ENCODE peak calls at places on chromosome 5, in nine cellular contexts. One of them, this sample, is unnamed.

GRCh38 chr5:5025774-5026406 is 114.2 kb upstream of the ADAMTS16 start:
- DNase-seq in GDM1: no peak
- DNase-seq in esophagus muscularis mucosa: no peak
- DNase-seq in dorsolateral prefrontal cortex: no peak
- DNase-seq in stimulated activated CD8-positive, alpha-beta memory T cell treated with anti-CD3 and anti-CD28 coated beads, Interleukin-4, amount 100 ng/mL, for 1 hour: no peak
- DNase-seq in T follicular helper cell: no peak
- DNase-seq in NCI-H2029 treated with DMSO at 0.1 percent for 48 hours: peak
- DNase-seq in pancreas: no peak
- DNase-seq in right lobe of liver: no peak
- DNase-seq in this sample: no peak

GRCh38 chr5:140710899-140711552 is 10.8 kb downstream of the ZMAT2 start:
- DNase-seq in GDM1: peak
- DNase-seq in esophagus muscularis mucosa: peak
- DNase-seq in dorsolateral prefrontal cortex: peak
- DNase-seq in stimulated activated CD8-positive, alpha-beta memory T cell treated with anti-CD3 and anti-CD28 coated beads, Interleukin-4, amount 100 ng/mL, for 1 hour: peak
- DNase-seq in T follicular helper cell: peak
- DNase-seq in NCI-H2029 treated with DMSO at 0.1 percent for 48 hours: peak
- DNase-seq in pancreas: peak
- DNase-seq in right lobe of liver: peak
- DNase-seq in this sample: peak

GRCh38 chr5:79536193-79536906 is 22.4 kb upstream of the HOMER1 start:
- DNase-seq in GDM1: no peak
- DNase-seq in esophagus muscularis mucosa: no peak
- DNase-seq in dorsolateral prefrontal cortex: no peak
- DNase-seq in stimulated activated CD8-positive, alpha-beta memory T cell treated with anti-CD3 and anti-CD28 coated beads, Interleukin-4, amount 100 ng/mL, for 1 hour: no peak
- DNase-seq in T follicular helper cell: no peak
- DNase-seq in NCI-H2029 treated with DMSO at 0.1 percent for 48 hours: peak
- DNase-seq in pancreas: no peak
- DNase-seq in right lobe of liver: no peak
- DNase-seq in this sample: no peak

GRCh38 chr5:177490311-177490991 is 7.0 kb downstream of the PDLIM7 start:
- DNase-seq in GDM1: no peak
- DNase-seq in esophagus muscularis mucosa: no peak
- DNase-seq in dorsolateral prefrontal cortex: peak
- DNase-seq in stimulated activated CD8-positive, alpha-beta memory T cell treated with anti-CD3 and anti-CD28 coated beads, Interleukin-4, amount 100 ng/mL, for 1 hour: no peak
- DNase-seq in T follicular helper cell: no peak
- DNase-seq in NCI-H2029 treated with DMSO at 0.1 percent for 48 hours: no peak
- DNase-seq in pancreas: no peak
- DNase-seq in right lobe of liver: no peak
- DNase-seq in this sample: no peak

GRCh38 chr5:175166013-175166412 is 278.0 kb downstream of the DRD1 start:
- DNase-seq in GDM1: no peak
- DNase-seq in esophagus muscularis mucosa: peak
- DNase-seq in dorsolateral prefrontal cortex: no peak
- DNase-seq in stimulated activated CD8-positive, alpha-beta memory T cell treated with anti-CD3 and anti-CD28 coated beads, Interleukin-4, amount 100 ng/mL, for 1 hour: no peak
- DNase-seq in T follicular helper cell: no peak
- DNase-seq in NCI-H2029 treated with DMSO at 0.1 percent for 48 hours: no peak
- DNase-seq in pancreas: no peak
- DNase-seq in right lobe of liver: no peak
- DNase-seq in this sample: no peak

GRCh38 chr5:88051148-88051547 is 217.5 kb downstream of the TMEM161B start:
- DNase-seq in GDM1: no peak
- DNase-seq in esophagus muscularis mucosa: no peak
- DNase-seq in dorsolateral prefrontal cortex: no peak
- DNase-seq in stimulated activated CD8-positive, alpha-beta memory T cell treated with anti-CD3 and anti-CD28 coated beads, Interleukin-4, amount 100 ng/mL, for 1 hour: no peak
- DNase-seq in T follicular helper cell: no peak
- DNase-seq in NCI-H2029 treated with DMSO at 0.1 percent for 48 hours: no peak
- DNase-seq in pancreas: no peak
- DNase-seq in right lobe of liver: no peak
- DNase-seq in this sample: no peak

GRCh38 chr5:1462358-1462757 is 17.1 kb upstream of the SLC6A3 start:
- DNase-seq in GDM1: no peak
- DNase-seq in esophagus muscularis mucosa: no peak
- DNase-seq in dorsolateral prefrontal cortex: peak
- DNase-seq in stimulated activated CD8-positive, alpha-beta memory T cell treated with anti-CD3 and anti-CD28 coated beads, Interleukin-4, amount 100 ng/mL, for 1 hour: no peak
- DNase-seq in T follicular helper cell: no peak
- DNase-seq in NCI-H2029 treated with DMSO at 0.1 percent for 48 hours: no peak
- DNase-seq in pancreas: no peak
- DNase-seq in right lobe of liver: no peak
- DNase-seq in this sample: peak

GRCh38 chr5:116297296-116297814 is 212.5 kb downstream of the COMMD10 start:
- DNase-seq in GDM1: no peak
- DNase-seq in esophagus muscularis mucosa: no peak
- DNase-seq in dorsolateral prefrontal cortex: no peak
- DNase-seq in stimulated activated CD8-positive, alpha-beta memory T cell treated with anti-CD3 and anti-CD28 coated beads, Interleukin-4, amount 100 ng/mL, for 1 hour: no peak
- DNase-seq in T follicular helper cell: no peak
- DNase-seq in NCI-H2029 treated with DMSO at 0.1 percent for 48 hours: no peak
- DNase-seq in pancreas: no peak
- DNase-seq in right lobe of liver: no peak
- DNase-seq in this sample: no peak

GRCh38 chr5:6448622-6449464 is at the start of gene UBE2QL1:
- DNase-seq in GDM1: no peak
- DNase-seq in esophagus muscularis mucosa: no peak
- DNase-seq in dorsolateral prefrontal cortex: no peak
- DNase-seq in stimulated activated CD8-positive, alpha-beta memory T cell treated with anti-CD3 and anti-CD28 coated beads, Interleukin-4, amount 100 ng/mL, for 1 hour: no peak
- DNase-seq in T follicular helper cell: no peak
- DNase-seq in NCI-H2029 treated with DMSO at 0.1 percent for 48 hours: no peak
- DNase-seq in pancreas: no peak
- DNase-seq in right lobe of liver: no peak
- DNase-seq in this sample: peak

GRCh38 chr5:146002491-146002890 is 66.1 kb downstream of the SH3RF2 start:
- DNase-seq in GDM1: no peak
- DNase-seq in esophagus muscularis mucosa: peak
- DNase-seq in dorsolateral prefrontal cortex: no peak
- DNase-seq in stimulated activated CD8-positive, alpha-beta memory T cell treated with anti-CD3 and anti-CD28 coated beads, Interleukin-4, amount 100 ng/mL, for 1 hour: no peak
- DNase-seq in T follicular helper cell: no peak
- DNase-seq in NCI-H2029 treated with DMSO at 0.1 percent for 48 hours: no peak
- DNase-seq in pancreas: no peak
- DNase-seq in right lobe of liver: no peak
- DNase-seq in this sample: no peak

GRCh38 chr5:30839956-30840355 is 353.5 kb upstream of the CDH6 start:
- DNase-seq in GDM1: no peak
- DNase-seq in esophagus muscularis mucosa: no peak
- DNase-seq in dorsolateral prefrontal cortex: no peak
- DNase-seq in stimulated activated CD8-positive, alpha-beta memory T cell treated with anti-CD3 and anti-CD28 coated beads, Interleukin-4, amount 100 ng/mL, for 1 hour: no peak
- DNase-seq in T follicular helper cell: no peak
- DNase-seq in NCI-H2029 treated with DMSO at 0.1 percent for 48 hours: no peak
- DNase-seq in pancreas: no peak
- DNase-seq in right lobe of liver: no peak
- DNase-seq in this sample: no peak

GRCh38 chr5:175418252-175418651 is 25.7 kb downstream of the DRD1 start:
- DNase-seq in GDM1: no peak
- DNase-seq in esophagus muscularis mucosa: no peak
- DNase-seq in dorsolateral prefrontal cortex: no peak
- DNase-seq in stimulated activated CD8-positive, alpha-beta memory T cell treated with anti-CD3 and anti-CD28 coated beads, Interleukin-4, amount 100 ng/mL, for 1 hour: no peak
- DNase-seq in T follicular helper cell: no peak
- DNase-seq in NCI-H2029 treated with DMSO at 0.1 percent for 48 hours: no peak
- DNase-seq in pancreas: no peak
- DNase-seq in right lobe of liver: no peak
- DNase-seq in this sample: no peak

GRCh38 chr5:15598294-15598902 is 98.4 kb downstream of the FBXL7 start:
- DNase-seq in GDM1: no peak
- DNase-seq in esophagus muscularis mucosa: no peak
- DNase-seq in dorsolateral prefrontal cortex: no peak
- DNase-seq in stimulated activated CD8-positive, alpha-beta memory T cell treated with anti-CD3 and anti-CD28 coated beads, Interleukin-4, amount 100 ng/mL, for 1 hour: no peak
- DNase-seq in T follicular helper cell: no peak
- DNase-seq in NCI-H2029 treated with DMSO at 0.1 percent for 48 hours: no peak
- DNase-seq in pancreas: no peak
- DNase-seq in right lobe of liver: no peak
- DNase-seq in this sample: no peak

GRCh38 chr5:158246661-158247060 is 387.7 kb upstream of the CLINT1 start:
- DNase-seq in GDM1: no peak
- DNase-seq in esophagus muscularis mucosa: peak
- DNase-seq in dorsolateral prefrontal cortex: no peak
- DNase-seq in stimulated activated CD8-positive, alpha-beta memory T cell treated with anti-CD3 and anti-CD28 coated beads, Interleukin-4, amount 100 ng/mL, for 1 hour: no peak
- DNase-seq in T follicular helper cell: no peak
- DNase-seq in NCI-H2029 treated with DMSO at 0.1 percent for 48 hours: no peak
- DNase-seq in pancreas: no peak
- DNase-seq in right lobe of liver: no peak
- DNase-seq in this sample: no peak

GRCh38 chr5:169980418-169981053 is at the start of gene INSYN2B:
- DNase-seq in GDM1: no peak
- DNase-seq in esophagus muscularis mucosa: no peak
- DNase-seq in dorsolateral prefrontal cortex: peak
- DNase-seq in stimulated activated CD8-positive, alpha-beta memory T cell treated with anti-CD3 and anti-CD28 coated beads, Interleukin-4, amount 100 ng/mL, for 1 hour: no peak
- DNase-seq in T follicular helper cell: no peak
- DNase-seq in NCI-H2029 treated with DMSO at 0.1 percent for 48 hours: peak
- DNase-seq in pancreas: peak
- DNase-seq in right lobe of liver: peak
- DNase-seq in this sample: no peak

GRCh38 chr5:32613050-32613672 is 27.8 kb downstream of the SUB1 start:
- DNase-seq in GDM1: peak
- DNase-seq in esophagus muscularis mucosa: peak
- DNase-seq in dorsolateral prefrontal cortex: peak
- DNase-seq in stimulated activated CD8-positive, alpha-beta memory T cell treated with anti-CD3 and anti-CD28 coated beads, Interleukin-4, amount 100 ng/mL, for 1 hour: peak
- DNase-seq in T follicular helper cell: peak
- DNase-seq in NCI-H2029 treated with DMSO at 0.1 percent for 48 hours: peak
- DNase-seq in pancreas: peak
- DNase-seq in right lobe of liver: peak
- DNase-seq in this sample: peak

This sample was measured in cardiac septum.